ENCODE peak calls at places on chromosomes 7 and 10, in ten cellular contexts. One of them, this sample, is unnamed.

GRCh38 chr7:143519411-143520131 is 41.9 kb downstream of the TAS2R41 start:
- DNase-seq in brain microvascular endothelial cell: peak
- DNase-seq in NCI-H460: no peak
- DNase-seq in KG1: no peak
- DNase-seq in activated CD4-positive, alpha-beta memory T cell treated with anti-CD3 and anti-CD28 coated beads, Interleukin-2, amount 10 ng/mL, durations not matched to agents 7 days and 5 days: no peak
- DNase-seq in activated T-helper 9 cell treated with anti-CD3 and anti-CD28 coated beads, Interleukin-2, amount 50 U/mL, for 16 hours: no peak
- DNase-seq in body of pancreas: no peak
- DNase-seq in COR-L47: no peak
- DNase-seq in stomach: no peak
- DNase-seq in NCI-H446: no peak
- DNase-seq in this sample: no peak

GRCh38 chr7:142323706-142324105 is 65.8 kb upstream of the PRSS58 start:
- DNase-seq in brain microvascular endothelial cell: no peak
- DNase-seq in NCI-H460: peak
- DNase-seq in KG1: no peak
- DNase-seq in activated CD4-positive, alpha-beta memory T cell treated with anti-CD3 and anti-CD28 coated beads, Interleukin-2, amount 10 ng/mL, durations not matched to agents 7 days and 5 days: peak
- DNase-seq in activated T-helper 9 cell treated with anti-CD3 and anti-CD28 coated beads, Interleukin-2, amount 50 U/mL, for 16 hours: peak
- DNase-seq in body of pancreas: peak
- DNase-seq in COR-L47: no peak
- DNase-seq in stomach: no peak
- DNase-seq in NCI-H446: peak
- DNase-seq in this sample: peak

GRCh38 chr10:133281628-133282372 is 5.1 kb upstream of the ADAM8 start:
- DNase-seq in brain microvascular endothelial cell: no peak
- DNase-seq in NCI-H460: no peak
- DNase-seq in KG1: no peak
- DNase-seq in activated CD4-positive, alpha-beta memory T cell treated with anti-CD3 and anti-CD28 coated beads, Interleukin-2, amount 10 ng/mL, durations not matched to agents 7 days and 5 days: no peak
- DNase-seq in activated T-helper 9 cell treated with anti-CD3 and anti-CD28 coated beads, Interleukin-2, amount 50 U/mL, for 16 hours: no peak
- DNase-seq in body of pancreas: no peak
- DNase-seq in COR-L47: no peak
- DNase-seq in stomach: no peak
- DNase-seq in NCI-H446: no peak
- DNase-seq in this sample: no peak

GRCh38 chr10:43821103-43821502 is 172.4 kb upstream of the ZNF32 start:
- DNase-seq in brain microvascular endothelial cell: no peak
- DNase-seq in NCI-H460: no peak
- DNase-seq in KG1: no peak
- DNase-seq in activated CD4-positive, alpha-beta memory T cell treated with anti-CD3 and anti-CD28 coated beads, Interleukin-2, amount 10 ng/mL, durations not matched to agents 7 days and 5 days: no peak
- DNase-seq in activated T-helper 9 cell treated with anti-CD3 and anti-CD28 coated beads, Interleukin-2, amount 50 U/mL, for 16 hours: no peak
- DNase-seq in body of pancreas: no peak
- DNase-seq in COR-L47: no peak
- DNase-seq in stomach: no peak
- DNase-seq in NCI-H446: no peak
- DNase-seq in this sample: no peak

GRCh38 chr7:36668750-36669149 is 55.5 kb downstream of the AOAH start:
- DNase-seq in brain microvascular endothelial cell: no peak
- DNase-seq in NCI-H460: no peak
- DNase-seq in KG1: no peak
- DNase-seq in activated CD4-positive, alpha-beta memory T cell treated with anti-CD3 and anti-CD28 coated beads, Interleukin-2, amount 10 ng/mL, durations not matched to agents 7 days and 5 days: no peak
- DNase-seq in activated T-helper 9 cell treated with anti-CD3 and anti-CD28 coated beads, Interleukin-2, amount 50 U/mL, for 16 hours: no peak
- DNase-seq in body of pancreas: no peak
- DNase-seq in COR-L47: no peak
- DNase-seq in stomach: no peak
- DNase-seq in NCI-H446: no peak
- DNase-seq in this sample: no peak

GRCh38 chr7:92837214-92837749 is 909 bp upstream of the CDK6 start:
- DNase-seq in brain microvascular endothelial cell: no peak
- DNase-seq in NCI-H460: no peak
- DNase-seq in KG1: no peak
- DNase-seq in activated CD4-positive, alpha-beta memory T cell treated with anti-CD3 and anti-CD28 coated beads, Interleukin-2, amount 10 ng/mL, durations not matched to agents 7 days and 5 days: no peak
- DNase-seq in activated T-helper 9 cell treated with anti-CD3 and anti-CD28 coated beads, Interleukin-2, amount 50 U/mL, for 16 hours: no peak
- DNase-seq in body of pancreas: no peak
- DNase-seq in COR-L47: no peak
- DNase-seq in stomach: no peak
- DNase-seq in NCI-H446: no peak
- DNase-seq in this sample: no peak

GRCh38 chr7:29122750-29123149 is 23.6 kb downstream of the CPVL start:
- DNase-seq in brain microvascular endothelial cell: no peak
- DNase-seq in NCI-H460: no peak
- DNase-seq in KG1: no peak
- DNase-seq in activated CD4-positive, alpha-beta memory T cell treated with anti-CD3 and anti-CD28 coated beads, Interleukin-2, amount 10 ng/mL, durations not matched to agents 7 days and 5 days: no peak
- DNase-seq in activated T-helper 9 cell treated with anti-CD3 and anti-CD28 coated beads, Interleukin-2, amount 50 U/mL, for 16 hours: no peak
- DNase-seq in body of pancreas: no peak
- DNase-seq in COR-L47: no peak
- DNase-seq in stomach: no peak
- DNase-seq in NCI-H446: no peak
- DNase-seq in this sample: no peak

GRCh38 chr10:10471758-10472157 is 545.9 kb upstream of the CELF2 start:
- DNase-seq in brain microvascular endothelial cell: no peak
- DNase-seq in NCI-H460: no peak
- DNase-seq in KG1: no peak
- DNase-seq in activated CD4-positive, alpha-beta memory T cell treated with anti-CD3 and anti-CD28 coated beads, Interleukin-2, amount 10 ng/mL, durations not matched to agents 7 days and 5 days: no peak
- DNase-seq in activated T-helper 9 cell treated with anti-CD3 and anti-CD28 coated beads, Interleukin-2, amount 50 U/mL, for 16 hours: no peak
- DNase-seq in body of pancreas: no peak
- DNase-seq in COR-L47: no peak
- DNase-seq in stomach: no peak
- DNase-seq in NCI-H446: no peak
- DNase-seq in this sample: no peak

GRCh38 chr10:132056663-132057062 is 9.1 kb upstream of the JAKMIP3 start:
- DNase-seq in brain microvascular endothelial cell: no peak
- DNase-seq in NCI-H460: no peak
- DNase-seq in KG1: no peak
- DNase-seq in activated CD4-positive, alpha-beta memory T cell treated with anti-CD3 and anti-CD28 coated beads, Interleukin-2, amount 10 ng/mL, durations not matched to agents 7 days and 5 days: no peak
- DNase-seq in activated T-helper 9 cell treated with anti-CD3 and anti-CD28 coated beads, Interleukin-2, amount 50 U/mL, for 16 hours: no peak
- DNase-seq in body of pancreas: no peak
- DNase-seq in COR-L47: no peak
- DNase-seq in stomach: no peak
- DNase-seq in NCI-H446: no peak
- DNase-seq in this sample: no peak

GRCh38 chr10:67665491-67665890 is 30.5 kb downstream of the CTNNA3 start:
- DNase-seq in brain microvascular endothelial cell: no peak
- DNase-seq in NCI-H460: peak
- DNase-seq in KG1: no peak
- DNase-seq in activated CD4-positive, alpha-beta memory T cell treated with anti-CD3 and anti-CD28 coated beads, Interleukin-2, amount 10 ng/mL, durations not matched to agents 7 days and 5 days: no peak
- DNase-seq in activated T-helper 9 cell treated with anti-CD3 and anti-CD28 coated beads, Interleukin-2, amount 50 U/mL, for 16 hours: no peak
- DNase-seq in body of pancreas: no peak
- DNase-seq in COR-L47: no peak
- DNase-seq in stomach: no peak
- DNase-seq in NCI-H446: peak
- DNase-seq in this sample: no peak

GRCh38 chr7:32256376-32256775 is 186.2 kb upstream of the PDE1C start:
- DNase-seq in brain microvascular endothelial cell: no peak
- DNase-seq in NCI-H460: no peak
- DNase-seq in KG1: no peak
- DNase-seq in activated CD4-positive, alpha-beta memory T cell treated with anti-CD3 and anti-CD28 coated beads, Interleukin-2, amount 10 ng/mL, durations not matched to agents 7 days and 5 days: no peak
- DNase-seq in activated T-helper 9 cell treated with anti-CD3 and anti-CD28 coated beads, Interleukin-2, amount 50 U/mL, for 16 hours: no peak
- DNase-seq in body of pancreas: no peak
- DNase-seq in COR-L47: no peak
- DNase-seq in stomach: no peak
- DNase-seq in NCI-H446: peak
- DNase-seq in this sample: no peak

GRCh38 chr7:23713285-23714235 is 3.5 kb downstream of the STK31 start:
- DNase-seq in brain microvascular endothelial cell: peak
- DNase-seq in NCI-H460: no peak
- DNase-seq in KG1: no peak
- DNase-seq in activated CD4-positive, alpha-beta memory T cell treated with anti-CD3 and anti-CD28 coated beads, Interleukin-2, amount 10 ng/mL, durations not matched to agents 7 days and 5 days: no peak
- DNase-seq in activated T-helper 9 cell treated with anti-CD3 and anti-CD28 coated beads, Interleukin-2, amount 50 U/mL, for 16 hours: no peak
- DNase-seq in body of pancreas: no peak
- DNase-seq in COR-L47: no peak
- DNase-seq in stomach: no peak
- DNase-seq in NCI-H446: no peak
- DNase-seq in this sample: no peak

GRCh38 chr7:91140982-91141381 is 123.3 kb upstream of the FZD1 start:
- DNase-seq in brain microvascular endothelial cell: no peak
- DNase-seq in NCI-H460: no peak
- DNase-seq in KG1: no peak
- DNase-seq in activated CD4-positive, alpha-beta memory T cell treated with anti-CD3 and anti-CD28 coated beads, Interleukin-2, amount 10 ng/mL, durations not matched to agents 7 days and 5 days: no peak
- DNase-seq in activated T-helper 9 cell treated with anti-CD3 and anti-CD28 coated beads, Interleukin-2, amount 50 U/mL, for 16 hours: no peak
- DNase-seq in body of pancreas: no peak
- DNase-seq in COR-L47: no peak
- DNase-seq in stomach: no peak
- DNase-seq in NCI-H446: no peak
- DNase-seq in this sample: no peak

GRCh38 chr7:31648288-31648687 is 38.7 kb upstream of the PPP1R17 start:
- DNase-seq in brain microvascular endothelial cell: peak
- DNase-seq in NCI-H460: no peak
- DNase-seq in KG1: no peak
- DNase-seq in activated CD4-positive, alpha-beta memory T cell treated with anti-CD3 and anti-CD28 coated beads, Interleukin-2, amount 10 ng/mL, durations not matched to agents 7 days and 5 days: no peak
- DNase-seq in activated T-helper 9 cell treated with anti-CD3 and anti-CD28 coated beads, Interleukin-2, amount 50 U/mL, for 16 hours: no peak
- DNase-seq in body of pancreas: no peak
- DNase-seq in COR-L47: peak
- DNase-seq in stomach: no peak
- DNase-seq in NCI-H446: peak
- DNase-seq in this sample: no peak

GRCh38 chr10:74705361-74705980 is 120.9 kb upstream of the KAT6B start:
- DNase-seq in brain microvascular endothelial cell: no peak
- DNase-seq in NCI-H460: no peak
- DNase-seq in KG1: no peak
- DNase-seq in activated CD4-positive, alpha-beta memory T cell treated with anti-CD3 and anti-CD28 coated beads, Interleukin-2, amount 10 ng/mL, durations not matched to agents 7 days and 5 days: no peak
- DNase-seq in activated T-helper 9 cell treated with anti-CD3 and anti-CD28 coated beads, Interleukin-2, amount 50 U/mL, for 16 hours: no peak
- DNase-seq in body of pancreas: no peak
- DNase-seq in COR-L47: peak
- DNase-seq in stomach: no peak
- DNase-seq in NCI-H446: peak
- DNase-seq in this sample: no peak

GRCh38 chr10:76550806-76551205 is 1086.8 kb downstream of the KCNMA1 start:
- DNase-seq in brain microvascular endothelial cell: no peak
- DNase-seq in NCI-H460: no peak
- DNase-seq in KG1: no peak
- DNase-seq in activated CD4-positive, alpha-beta memory T cell treated with anti-CD3 and anti-CD28 coated beads, Interleukin-2, amount 10 ng/mL, durations not matched to agents 7 days and 5 days: no peak
- DNase-seq in activated T-helper 9 cell treated with anti-CD3 and anti-CD28 coated beads, Interleukin-2, amount 50 U/mL, for 16 hours: no peak
- DNase-seq in body of pancreas: no peak
- DNase-seq in COR-L47: no peak
- DNase-seq in stomach: no peak
- DNase-seq in NCI-H446: no peak
- DNase-seq in this sample: no peak

GRCh38 chr10:104938031-104938430 is 296.9 kb downstream of the SORCS3 start:
- DNase-seq in brain microvascular endothelial cell: no peak
- DNase-seq in NCI-H460: no peak
- DNase-seq in KG1: no peak
- DNase-seq in activated CD4-positive, alpha-beta memory T cell treated with anti-CD3 and anti-CD28 coated beads, Interleukin-2, amount 10 ng/mL, durations not matched to agents 7 days and 5 days: no peak
- DNase-seq in activated T-helper 9 cell treated with anti-CD3 and anti-CD28 coated beads, Interleukin-2, amount 50 U/mL, for 16 hours: no peak
- DNase-seq in body of pancreas: no peak
- DNase-seq in COR-L47: no peak
- DNase-seq in stomach: no peak
- DNase-seq in NCI-H446: no peak
- DNase-seq in this sample: no peak

GRCh38 chr10:62650411-62650810 is 154.1 kb upstream of the ADO start:
- DNase-seq in brain microvascular endothelial cell: no peak
- DNase-seq in NCI-H460: no peak
- DNase-seq in KG1: no peak
- DNase-seq in activated CD4-positive, alpha-beta memory T cell treated with anti-CD3 and anti-CD28 coated beads, Interleukin-2, amount 10 ng/mL, durations not matched to agents 7 days and 5 days: no peak
- DNase-seq in activated T-helper 9 cell treated with anti-CD3 and anti-CD28 coated beads, Interleukin-2, amount 50 U/mL, for 16 hours: no peak
- DNase-seq in body of pancreas: no peak
- DNase-seq in COR-L47: no peak
- DNase-seq in stomach: no peak
- DNase-seq in NCI-H446: no peak
- DNase-seq in this sample: peak

GRCh38 chr10:81145975-81146374 is 608.3 kb downstream of the SH2D4B start:
- DNase-seq in brain microvascular endothelial cell: no peak
- DNase-seq in NCI-H460: no peak
- DNase-seq in KG1: no peak
- DNase-seq in activated CD4-positive, alpha-beta memory T cell treated with anti-CD3 and anti-CD28 coated beads, Interleukin-2, amount 10 ng/mL, durations not matched to agents 7 days and 5 days: no peak
- DNase-seq in activated T-helper 9 cell treated with anti-CD3 and anti-CD28 coated beads, Interleukin-2, amount 50 U/mL, for 16 hours: no peak
- DNase-seq in body of pancreas: no peak
- DNase-seq in COR-L47: no peak
- DNase-seq in stomach: no peak
- DNase-seq in NCI-H446: no peak
- DNase-seq in this sample: no peak

GRCh38 chr7:121442845-121443244 is 46.7 kb upstream of the FAM3C start:
- DNase-seq in brain microvascular endothelial cell: no peak
- DNase-seq in NCI-H460: no peak
- DNase-seq in KG1: no peak
- DNase-seq in activated CD4-positive, alpha-beta memory T cell treated with anti-CD3 and anti-CD28 coated beads, Interleukin-2, amount 10 ng/mL, durations not matched to agents 7 days and 5 days: peak
- DNase-seq in activated T-helper 9 cell treated with anti-CD3 and anti-CD28 coated beads, Interleukin-2, amount 50 U/mL, for 16 hours: no peak
- DNase-seq in body of pancreas: no peak
- DNase-seq in COR-L47: no peak
- DNase-seq in stomach: no peak
- DNase-seq in NCI-H446: no peak
- DNase-seq in this sample: no peak

GRCh38 chr7:36388423-36388822 is 1.2 kb upstream of the ANLN start:
- DNase-seq in brain microvascular endothelial cell: no peak
- DNase-seq in NCI-H460: no peak
- DNase-seq in KG1: no peak
- DNase-seq in activated CD4-positive, alpha-beta memory T cell treated with anti-CD3 and anti-CD28 coated beads, Interleukin-2, amount 10 ng/mL, durations not matched to agents 7 days and 5 days: no peak
- DNase-seq in activated T-helper 9 cell treated with anti-CD3 and anti-CD28 coated beads, Interleukin-2, amount 50 U/mL, for 16 hours: no peak
- DNase-seq in body of pancreas: no peak
- DNase-seq in COR-L47: no peak
- DNase-seq in stomach: no peak
- DNase-seq in NCI-H446: no peak
- DNase-seq in this sample: no peak

GRCh38 chr7:994592-995308 is 11.8 kb downstream of the CYP2W1 start:
- DNase-seq in brain microvascular endothelial cell: no peak
- DNase-seq in NCI-H460: no peak
- DNase-seq in KG1: no peak
- DNase-seq in activated CD4-positive, alpha-beta memory T cell treated with anti-CD3 and anti-CD28 coated beads, Interleukin-2, amount 10 ng/mL, durations not matched to agents 7 days and 5 days: no peak
- DNase-seq in activated T-helper 9 cell treated with anti-CD3 and anti-CD28 coated beads, Interleukin-2, amount 50 U/mL, for 16 hours: no peak
- DNase-seq in body of pancreas: no peak
- DNase-seq in COR-L47: no peak
- DNase-seq in stomach: no peak
- DNase-seq in NCI-H446: no peak
- DNase-seq in this sample: no peak

GRCh38 chr7:123367508-123368122 is 166.8 kb downstream of the IQUB start:
- DNase-seq in brain microvascular endothelial cell: peak
- DNase-seq in NCI-H460: peak
- DNase-seq in KG1: no peak
- DNase-seq in activated CD4-positive, alpha-beta memory T cell treated with anti-CD3 and anti-CD28 coated beads, Interleukin-2, amount 10 ng/mL, durations not matched to agents 7 days and 5 days: no peak
- DNase-seq in activated T-helper 9 cell treated with anti-CD3 and anti-CD28 coated beads, Interleukin-2, amount 50 U/mL, for 16 hours: no peak
- DNase-seq in body of pancreas: peak
- DNase-seq in COR-L47: peak
- DNase-seq in stomach: no peak
- DNase-seq in NCI-H446: peak
- DNase-seq in this sample: no peak

GRCh38 chr10:103712898-103713498 is 142.4 kb downstream of the SH3PXD2A start:
- DNase-seq in brain microvascular endothelial cell: peak
- DNase-seq in NCI-H460: peak
- DNase-seq in KG1: peak
- DNase-seq in activated CD4-positive, alpha-beta memory T cell treated with anti-CD3 and anti-CD28 coated beads, Interleukin-2, amount 10 ng/mL, durations not matched to agents 7 days and 5 days: peak
- DNase-seq in activated T-helper 9 cell treated with anti-CD3 and anti-CD28 coated beads, Interleukin-2, amount 50 U/mL, for 16 hours: peak
- DNase-seq in body of pancreas: peak
- DNase-seq in COR-L47: peak
- DNase-seq in stomach: peak
- DNase-seq in NCI-H446: peak
- DNase-seq in this sample: peak

GRCh38 chr7:152076940-152077933 is 51.8 kb downstream of the GALNT11 start:
- DNase-seq in brain microvascular endothelial cell: no peak
- DNase-seq in NCI-H460: no peak
- DNase-seq in KG1: no peak
- DNase-seq in activated CD4-positive, alpha-beta memory T cell treated with anti-CD3 and anti-CD28 coated beads, Interleukin-2, amount 10 ng/mL, durations not matched to agents 7 days and 5 days: no peak
- DNase-seq in activated T-helper 9 cell treated with anti-CD3 and anti-CD28 coated beads, Interleukin-2, amount 50 U/mL, for 16 hours: no peak
- DNase-seq in body of pancreas: peak
- DNase-seq in COR-L47: no peak
- DNase-seq in stomach: no peak
- DNase-seq in NCI-H446: no peak
- DNase-seq in this sample: no peak

GRCh38 chr10:91576096-91576545 is 56.8 kb downstream of the PPP1R3C start:
- DNase-seq in brain microvascular endothelial cell: no peak
- DNase-seq in NCI-H460: no peak
- DNase-seq in KG1: no peak
- DNase-seq in activated CD4-positive, alpha-beta memory T cell treated with anti-CD3 and anti-CD28 coated beads, Interleukin-2, amount 10 ng/mL, durations not matched to agents 7 days and 5 days: no peak
- DNase-seq in activated T-helper 9 cell treated with anti-CD3 and anti-CD28 coated beads, Interleukin-2, amount 50 U/mL, for 16 hours: no peak
- DNase-seq in body of pancreas: no peak
- DNase-seq in COR-L47: no peak
- DNase-seq in stomach: no peak
- DNase-seq in NCI-H446: no peak
- DNase-seq in this sample: no peak

GRCh38 chr7:138460649-138461607 is 869 bp downstream of the TRIM24 start:
- DNase-seq in brain microvascular endothelial cell: peak
- DNase-seq in NCI-H460: peak
- DNase-seq in KG1: no peak
- DNase-seq in activated CD4-positive, alpha-beta memory T cell treated with anti-CD3 and anti-CD28 coated beads, Interleukin-2, amount 10 ng/mL, durations not matched to agents 7 days and 5 days: peak
- DNase-seq in activated T-helper 9 cell treated with anti-CD3 and anti-CD28 coated beads, Interleukin-2, amount 50 U/mL, for 16 hours: peak
- DNase-seq in body of pancreas: peak
- DNase-seq in COR-L47: peak
- DNase-seq in stomach: peak
- DNase-seq in NCI-H446: peak
- DNase-seq in this sample: peak

GRCh38 chr7:57308631-57309408 is 141.2 kb upstream of the ZNF716 start:
- DNase-seq in brain microvascular endothelial cell: no peak
- DNase-seq in NCI-H460: no peak
- DNase-seq in KG1: no peak
- DNase-seq in activated CD4-positive, alpha-beta memory T cell treated with anti-CD3 and anti-CD28 coated beads, Interleukin-2, amount 10 ng/mL, durations not matched to agents 7 days and 5 days: no peak
- DNase-seq in activated T-helper 9 cell treated with anti-CD3 and anti-CD28 coated beads, Interleukin-2, amount 50 U/mL, for 16 hours: no peak
- DNase-seq in body of pancreas: peak
- DNase-seq in COR-L47: no peak
- DNase-seq in stomach: no peak
- DNase-seq in NCI-H446: no peak
- DNase-seq in this sample: no peak